ENCODE peak calls at places on chromosomes 12 and 14, in six cellular contexts. H, X, N, W, Z and V are unnamed samples.

GRCh38 chr14:72643317-72643801 is 250.5 kb downstream of the DPF3 start:
- DNase-seq in H (no peak), X (no peak), N (peak), W (no peak), Z (no peak), V (peak)

GRCh38 chr12:63037721-63038120 is 102.8 kb upstream of the PPM1H start:
- DNase-seq in H (no peak), X (no peak), N (no peak), W (no peak), Z (no peak), V (no peak)

GRCh38 chr12:130796985-130797686 is 41.9 kb downstream of the STX2 start:
- DNase-seq in H (no peak), X (no peak), N (no peak), W (no peak), Z (peak), V (no peak)

GRCh38 chr12:119748512-119748911 is 80.6 kb downstream of the PRKAB1 start:
- DNase-seq in H (no peak), X (no peak), N (no peak), W (no peak), Z (no peak), V (no peak)

GRCh38 chr12:122891661-122892525 is 4.0 kb downstream of the VPS37B start:
- DNase-seq in H (peak), X (no peak), N (peak), W (no peak), Z (no peak), V (peak)

GRCh38 chr14:21311614-21312013 is 31.7 kb downstream of the RPGRIP1 start:
- DNase-seq in H (no peak), X (no peak), N (no peak), W (no peak), Z (no peak), V (no peak)

GRCh38 chr12:19978193-19978592 is 390.1 kb upstream of the PDE3A start:
- DNase-seq in H (no peak), X (no peak), N (peak), W (no peak), Z (no peak), V (peak)

GRCh38 chr12:131230340-131231099 is 276.8 kb downstream of the ADGRD1 start:
- DNase-seq in H (no peak), X (no peak), N (no peak), W (no peak), Z (peak), V (no peak)

GRCh38 chr14:89911018-89911919 is 43.3 kb downstream of the EFCAB11 start:
- DNase-seq in H (peak), X (peak), N (peak), W (peak), Z (no peak), V (peak)

GRCh38 chr12:122985590-122986257 is 5.2 kb downstream of the ARL6IP4 start:
- DNase-seq in H (no peak), X (no peak), N (no peak), W (no peak), Z (peak), V (no peak)

GRCh38 chr14:60089201-60089600 is 2.5 kb upstream of the PCNX4 start:
- DNase-seq in H (no peak), X (no peak), N (no peak), W (no peak), Z (no peak), V (no peak)

GRCh38 chr14:23054000-23054811 is 3.1 kb downstream of the CDH24 start:
- DNase-seq in H (peak), X (no peak), N (no peak), W (no peak), Z (no peak), V (no peak)

GRCh38 chr12:104641862-104642261 is 185.1 kb downstream of the CHST11 start:
- DNase-seq in H (no peak), X (no peak), N (no peak), W (no peak), Z (no peak), V (no peak)

GRCh38 chr12:114895822-114896221 is 211.8 kb upstream of the TBX3 start:
- DNase-seq in H (no peak), X (no peak), N (no peak), W (no peak), Z (no peak), V (no peak)

GRCh38 chr12:120497524-120498150 is 1.7 kb downstream of the DYNLL1 start:
- DNase-seq in H (no peak), X (no peak), N (no peak), W (no peak), Z (no peak), V (no peak)

GRCh38 chr12:109182041-109182839 is 65.9 kb downstream of the ACACB start:
- DNase-seq in H (no peak), X (no peak), N (no peak), W (no peak), Z (no peak), V (no peak)

GRCh38 chr12:62703011-62703380 is 232.0 kb downstream of the PPM1H start:
- DNase-seq in H (no peak), X (no peak), N (no peak), W (no peak), Z (no peak), V (no peak)

GRCh38 chr12:49413796-49414195 is 46.5 kb downstream of the SPATS2 start:
- DNase-seq in H (no peak), X (no peak), N (peak), W (no peak), Z (no peak), V (no peak)

GRCh38 chr12:130435826-130436225 is 98.1 kb downstream of the PIWIL1 start:
- DNase-seq in H (no peak), X (no peak), N (no peak), W (no peak), Z (peak), V (no peak)

GRCh38 chr12:58833844-58834243 is 86.5 kb downstream of the LRIG3 start:
- DNase-seq in H (no peak), X (no peak), N (no peak), W (no peak), Z (no peak), V (no peak)

GRCh38 chr12:52909796-52910195 is 4.9 kb upstream of the KRT8 start:
- DNase-seq in H (no peak), X (no peak), N (no peak), W (no peak), Z (no peak), V (no peak)

GRCh38 chr14:76887196-76887595 is 61.0 kb downstream of the LRRC74A start:
- DNase-seq in H (no peak), X (no peak), N (no peak), W (no peak), Z (no peak), V (no peak)

GRCh38 chr14:29654910-29655590 is 272.6 kb downstream of the PRKD1 start:
- DNase-seq in H (no peak), X (no peak), N (no peak), W (no peak), Z (no peak), V (no peak)

GRCh38 chr12:95218164-95218851 is 701 bp downstream of the VEZT start:
- DNase-seq in H (no peak), X (no peak), N (no peak), W (no peak), Z (no peak), V (peak)

GRCh38 chr12:123571343-123571813 is 13.0 kb upstream of the TMED2 start:
- DNase-seq in H (peak), X (no peak), N (peak), W (no peak), Z (no peak), V (peak)

GRCh38 chr14:32606297-32606696 is 277.2 kb downstream of the AKAP6 start:
- DNase-seq in H (no peak), X (no peak), N (no peak), W (no peak), Z (no peak), V (no peak)

GRCh38 chr12:8692573-8692972 is 5.2 kb upstream of the RIMKLB start:
- DNase-seq in H (peak), X (peak), N (no peak), W (no peak), Z (no peak), V (no peak)

GRCh38 chr12:81610955-81611889 is 147.9 kb downstream of the PPFIA2 start:
- DNase-seq in H (peak), X (no peak), N (no peak), W (no peak), Z (peak), V (no peak)

GRCh38 chr12:110080410-110080809 is 32.1 kb upstream of the C12orf76 start:
- DNase-seq in H (no peak), X (no peak), N (no peak), W (no peak), Z (no peak), V (no peak)

GRCh38 chr12:39124768-39125167 is 219.4 kb upstream of the CPNE8 start:
- DNase-seq in H (no peak), X (no peak), N (no peak), W (no peak), Z (no peak), V (no peak)

GRCh38 chr12:24584032-24584675 is 364.7 kb downstream of the BCAT1 start:
- DNase-seq in H (no peak), X (no peak), N (no peak), W (no peak), Z (no peak), V (no peak)

GRCh38 chr12:42744539-42745156 is 155.1 kb upstream of the PRICKLE1 start:
- DNase-seq in H (no peak), X (peak), N (peak), W (no peak), Z (no peak), V (no peak)

GRCh38 chr12:78961171-78961570 is 96.6 kb downstream of the SYT1 start:
- DNase-seq in H (no peak), X (no peak), N (no peak), W (no peak), Z (no peak), V (no peak)

GRCh38 chr12:724194-724855 is 28.1 kb upstream of the WNK1 start:
- DNase-seq in H (peak), X (no peak), N (no peak), W (peak), Z (no peak), V (no peak)

GRCh38 chr14:102949801-102950451 is 27.5 kb downstream of the AMN start:
- DNase-seq in H (no peak), X (no peak), N (no peak), W (no peak), Z (no peak), V (peak)

GRCh38 chr12:82517027-82517426 is 158.7 kb downstream of the METTL25 start:
- DNase-seq in H (no peak), X (no peak), N (no peak), W (no peak), Z (no peak), V (no peak)

GRCh38 chr12:78863482-78864427 is 819 bp upstream of the SYT1 start:
- DNase-seq in H (peak), X (peak), N (no peak), W (peak), Z (peak), V (peak)

GRCh38 chr12:92272301-92272964 is 126.8 kb upstream of the BTG1 start:
- DNase-seq in H (no peak), X (no peak), N (no peak), W (no peak), Z (no peak), V (no peak)

GRCh38 chr12:62802321-62802720 is 132.6 kb downstream of the PPM1H start:
- DNase-seq in H (no peak), X (no peak), N (no peak), W (no peak), Z (no peak), V (no peak)

DNA sequence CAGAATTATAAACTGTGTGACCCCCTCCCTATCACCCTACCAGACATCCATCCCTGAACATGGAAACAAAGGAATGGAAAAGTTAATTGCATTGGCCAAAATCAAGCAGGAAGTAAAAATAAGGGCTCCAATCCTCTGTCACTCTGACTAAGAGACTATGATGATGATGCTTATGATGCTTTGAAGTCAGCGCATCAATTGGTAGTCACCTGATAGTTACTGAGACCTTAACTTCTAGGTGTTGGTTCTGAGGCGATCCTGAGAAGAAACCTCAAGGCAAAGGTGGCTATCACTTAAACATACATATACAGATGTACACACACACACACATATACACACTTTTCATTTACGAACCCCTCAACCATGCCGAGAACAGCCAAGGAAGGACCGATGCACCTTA is 6.6 kb downstream of the ITPR2 start:
- DNase-seq in H (no peak), X (no peak), N (no peak), W (no peak), Z (no peak), V (no peak)
- TF ChIP-seq CTCF in H (no peak), X (no peak), N (no peak), W (no peak), Z (no peak), V (no peak)

DNA sequence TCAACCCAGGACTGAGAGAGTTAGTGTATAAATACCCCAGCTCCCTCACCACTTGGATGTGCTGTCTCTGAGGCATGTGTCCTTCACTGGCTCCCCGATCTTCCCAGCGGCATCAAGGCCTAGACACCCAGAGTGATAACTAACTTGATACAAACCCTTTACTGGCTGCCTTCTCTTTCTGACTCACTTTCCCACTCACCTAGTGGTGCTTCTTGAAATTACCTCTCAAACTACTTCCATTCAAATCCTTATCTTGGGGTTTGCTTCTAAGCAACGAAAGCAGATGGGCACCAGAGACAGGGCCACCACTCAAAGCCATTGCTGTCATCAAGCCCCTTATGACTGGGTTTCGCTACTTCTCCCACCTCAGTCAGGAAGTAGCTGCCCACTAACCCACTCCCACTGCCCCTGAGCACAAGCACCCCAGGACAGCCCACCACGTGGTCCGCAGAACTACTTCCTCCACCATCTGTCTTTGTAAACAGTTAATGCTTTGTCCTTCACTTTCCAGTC is 17.2 kb downstream of the ZFP36L1 start:
- DNase-seq in H (no peak), X (no peak), N (no peak), W (no peak), Z (peak), V (no peak)
- TF ChIP-seq CTCF in H (peak), X (no peak), N (no peak), W (peak), Z (no peak), V (no peak)

GRCh38 chr12:12358528-12358927 is 1.6 kb downstream of the BORCS5 start:
- DNase-seq in H (no peak), X (no peak), N (no peak), W (no peak), Z (no peak), V (no peak)

GRCh38 chr12:12356467-12356885 is 402 bp upstream of the BORCS5 start:
- DNase-seq in H (no peak), X (no peak), N (no peak), W (no peak), Z (no peak), V (no peak)

GRCh38 chr12:12353807-12354206 is 3.1 kb upstream of the BORCS5 start:
- DNase-seq in H (no peak), X (no peak), N (no peak), W (no peak), Z (no peak), V (no peak)

GRCh38 chr12:12357697-12358476 is 1.0 kb downstream of the BORCS5 start:
- DNase-seq in H (no peak), X (no peak), N (no peak), W (no peak), Z (no peak), V (no peak)

DNA sequence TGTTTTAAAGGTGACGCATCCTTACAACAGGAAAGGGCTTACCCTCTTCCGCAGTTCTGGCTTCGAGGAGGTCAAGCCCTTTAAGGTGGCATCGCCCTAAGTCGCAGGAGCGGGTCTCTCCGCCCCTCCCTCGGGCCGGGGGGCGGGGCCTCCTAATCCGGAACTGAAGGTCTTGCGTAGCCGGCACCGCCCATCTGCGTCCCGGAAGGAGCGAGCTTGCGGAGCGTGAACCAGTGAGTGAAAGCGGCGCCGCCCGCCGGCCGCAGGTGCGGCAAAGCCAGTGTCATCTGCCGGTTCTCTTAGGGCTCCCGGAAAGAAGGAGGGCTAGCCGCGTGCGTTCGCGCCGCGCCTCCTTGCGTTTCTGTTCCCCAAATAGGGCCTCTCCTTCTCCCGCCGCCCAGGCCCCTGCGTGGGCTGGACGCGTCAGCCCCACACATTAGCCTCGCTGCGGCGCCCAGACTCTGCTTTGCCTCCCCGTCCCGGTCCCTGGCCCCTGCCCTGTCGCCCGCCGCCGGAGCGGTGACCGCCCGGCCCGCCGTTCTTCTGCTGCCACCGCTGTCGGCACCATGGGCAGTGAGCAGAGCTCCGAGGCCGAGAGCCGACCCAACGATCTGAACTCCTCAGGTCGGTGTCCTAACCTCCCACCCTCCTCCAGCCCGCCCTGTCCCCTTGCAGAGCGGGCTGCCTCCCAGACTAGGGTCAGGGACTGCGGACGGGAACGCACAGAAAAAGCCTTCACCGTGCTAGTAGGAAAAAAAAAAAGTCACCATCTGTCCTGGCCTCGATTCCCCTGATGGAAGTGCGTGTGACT is at the start of gene BORCS5:
- DNase-seq in H (peak), X (peak), N (peak), W (peak), Z (peak), V (peak)
- TF ChIP-seq CTCF in H (peak), X (peak), N (no peak), W (no peak), Z (no peak), V (peak)

GRCh38 chr12:25949343-25949742 is 9.1 kb upstream of the RASSF8 start:
- DNase-seq in H (no peak), X (no peak), N (no peak), W (no peak), Z (no peak), V (no peak)
- TF ChIP-seq CTCF in H (no peak), X (no peak), N (no peak), W (no peak), Z (no peak), V (no peak)

GRCh38 chr14:36748814-36749213 is 87.2 kb downstream of the PAX9 start:
- DNase-seq in H (no peak), X (no peak), N (no peak), W (no peak), Z (no peak), V (no peak)

GRCh38 chr14:36750244-36750643 is 88.6 kb downstream of the PAX9 start:
- DNase-seq in H (no peak), X (no peak), N (no peak), W (no peak), Z (no peak), V (no peak)

GRCh38 chr14:36751116-36751515 is 89.5 kb downstream of the PAX9 start:
- DNase-seq in H (no peak), X (no peak), N (no peak), W (no peak), Z (no peak), V (no peak)

GRCh38 chr14:36746907-36747306 is 85.2 kb downstream of the PAX9 start:
- DNase-seq in H (no peak), X (no peak), N (no peak), W (no peak), Z (no peak), V (no peak)

DNA sequence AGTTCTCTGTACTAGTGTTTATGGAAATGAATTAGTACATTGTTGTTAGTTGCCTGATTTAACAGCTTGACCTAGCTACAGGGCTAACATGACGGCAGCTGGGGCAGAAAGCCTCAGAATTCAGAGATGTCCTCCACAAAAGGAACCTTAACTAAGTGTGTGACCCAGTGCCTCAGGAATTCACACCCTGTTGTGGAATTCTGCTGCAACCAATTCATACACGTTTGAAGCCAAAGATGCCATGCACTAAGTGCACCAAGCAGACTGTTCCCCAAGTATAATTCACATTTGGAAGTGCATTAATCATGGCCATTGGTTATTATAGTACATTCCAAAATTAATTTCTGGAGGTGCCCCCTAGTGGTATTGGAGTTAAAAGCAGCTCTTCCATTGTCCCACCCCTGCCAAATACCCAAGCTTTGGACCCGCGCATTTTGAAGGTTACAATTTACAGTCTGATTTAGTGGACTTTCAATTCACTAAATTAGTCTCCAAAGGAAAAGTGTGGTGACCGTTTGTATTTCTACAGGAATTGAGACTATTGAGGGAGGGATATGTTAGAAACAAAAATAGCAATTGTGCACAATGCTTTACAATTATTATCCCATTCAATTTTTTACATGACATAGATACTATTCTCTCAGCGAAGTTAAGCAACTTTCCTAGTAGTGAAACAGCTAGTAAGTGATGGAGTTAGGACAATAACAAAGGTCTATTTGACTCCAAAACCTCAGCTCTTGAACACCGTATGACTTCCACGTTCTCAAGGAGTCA is 85.9 kb downstream of the PAX9 start:
- DNase-seq in H (no peak), X (no peak), N (no peak), W (no peak), Z (no peak), V (no peak)
- TF ChIP-seq CTCF in H (no peak), X (peak), N (peak), W (peak), Z (no peak), V (peak)

GRCh38 chr14:34111933-34112332 is 161.1 kb upstream of the EGLN3 start:
- DNase-seq in H (no peak), X (no peak), N (no peak), W (no peak), Z (no peak), V (no peak)
- TF ChIP-seq CTCF in H (no peak), X (no peak), N (no peak), W (no peak), Z (no peak), V (no peak)

GRCh38 chr12:96617178-96617577 is 127.8 kb downstream of the CFAP54 start:
- DNase-seq in H (peak), X (no peak), N (no peak), W (no peak), Z (no peak), V (no peak)
- TF ChIP-seq CTCF in H (no peak), X (peak), N (no peak), W (peak), Z (no peak), V (peak)